ENCODE peak calls at places on chromosomes 3 and 15, in four cellular contexts. H, I, U and O are unnamed samples.

GRCh38 chr3:79886204-79886603 is 118.4 kb upstream of the ROBO1 start:
- DNase-seq in H (no peak), U (no peak), I (no peak), O (no peak)

GRCh38 chr3:177337548-177338331 is 140.5 kb upstream of the TBL1XR1 start:
- DNase-seq in H (peak), U (no peak), I (no peak), O (no peak)

GRCh38 chr3:71728632-71729342 is 3.6 kb upstream of the EIF4E3 start:
- DNase-seq in H (peak), I (no peak), U (peak), O (no peak)

GRCh38 chr3:126034481-126035361 is 49.2 kb downstream of the SLC41A3 start:
- DNase-seq in U (no peak), H (no peak), I (no peak), O (no peak)

GRCh38 chr15:40345867-40346578 is 4.8 kb upstream of the PHGR1 start:
- DNase-seq in H (no peak), I (no peak), U (no peak), O (no peak)

GRCh38 chr15:74613089-74613952 is 2.3 kb upstream of the CLK3 start:
- DNase-seq in I (no peak), U (no peak), H (no peak), O (no peak)

GRCh38 chr3:131008326-131008725 is 18.3 kb downstream of the ASTE1 start:
- DNase-seq in I (no peak), H (no peak), U (no peak), O (no peak)

GRCh38 chr3:154538566-154539360 is 108.8 kb upstream of the GPR149 start:
- DNase-seq in H (no peak), I (no peak), U (no peak), O (no peak)

GRCh38 chr3:148202386-148202785 is 495.3 kb upstream of the AGTR1 start:
- DNase-seq in H (no peak), U (no peak), I (no peak), O (no peak)

DNA sequence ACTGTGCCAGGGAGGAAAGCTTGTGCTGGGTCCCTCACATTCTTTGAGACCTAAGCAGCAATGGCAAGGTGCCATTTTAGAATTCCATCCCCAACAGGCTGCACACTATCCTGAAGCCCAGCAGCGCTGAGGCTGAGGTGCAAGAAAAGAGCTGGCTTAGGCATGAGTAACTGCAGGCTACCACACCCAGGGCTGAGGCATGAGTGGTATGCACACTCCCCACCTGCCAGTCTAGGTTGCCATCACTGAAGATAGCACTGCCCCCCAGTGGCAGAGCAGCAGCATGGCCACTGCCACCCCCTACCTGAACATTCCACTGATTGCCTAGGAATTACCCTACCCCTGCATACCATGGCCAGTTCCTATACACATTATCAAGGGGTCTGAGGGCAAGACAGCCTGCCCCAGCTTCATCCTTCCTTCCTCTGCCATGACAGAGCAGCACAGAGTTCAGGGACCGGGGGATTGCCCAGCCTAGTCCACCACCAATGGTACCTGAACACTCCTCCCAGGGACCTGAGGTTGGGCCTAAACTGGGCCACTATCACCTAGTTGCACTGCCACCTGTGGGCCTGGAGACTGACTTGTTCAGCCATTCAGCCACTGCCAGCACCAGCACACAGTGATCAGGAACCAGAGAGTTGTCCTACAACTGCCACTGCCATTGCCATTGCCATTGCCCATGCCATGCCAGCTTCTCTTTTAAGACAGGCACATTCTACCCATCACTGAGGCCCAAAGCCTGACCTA is 129.8 kb downstream of the SATB1 start:
- DNase-seq in I (peak), H (peak), U (peak), O (peak)
- TF ChIP-seq CTCF in I (peak), H (peak), U (peak), O (peak)

GRCh38 chr3:124034016-124034808 is 42.3 kb upstream of the ROPN1 start:
- DNase-seq in I (peak), U (peak), H (no peak), O (peak)

GRCh38 chr3:124034809-124035152 is 42.9 kb upstream of the ROPN1 start:
- DNase-seq in H (no peak), U (peak), I (no peak), O (no peak)

GRCh38 chr3:124033360-124034015 is 41.6 kb upstream of the ROPN1 start:
- DNase-seq in I (no peak), H (no peak), U (no peak), O (peak)

GRCh38 chr3:124032351-124032880 is 40.5 kb upstream of the ROPN1 start:
- DNase-seq in I (no peak), H (no peak), U (peak), O (no peak)

GRCh38 chr3:124032881-124033359 is 41.0 kb upstream of the ROPN1 start:
- DNase-seq in I (peak), H (peak), U (peak), O (peak)
- TF ChIP-seq CTCF in I (peak), H (peak), U (peak), O (peak)

GRCh38 chr3:14602804-14603644 is 48.5 kb upstream of the CCDC174 start:
- DNase-seq in U (no peak), I (no peak), H (no peak), O (peak)

GRCh38 chr3:14601692-14602005 is 49.9 kb upstream of the CCDC174 start:
- DNase-seq in H (no peak), U (no peak), I (no peak), O (no peak)

GRCh38 chr3:14600075-14600474 is 51.5 kb upstream of the CCDC174 start:
- DNase-seq in H (no peak), I (no peak), U (no peak), O (no peak)

GRCh38 chr3:14600856-14601610 is 50.5 kb upstream of the CCDC174 start:
- DNase-seq in I (no peak), H (no peak), U (no peak), O (no peak)

DNA sequence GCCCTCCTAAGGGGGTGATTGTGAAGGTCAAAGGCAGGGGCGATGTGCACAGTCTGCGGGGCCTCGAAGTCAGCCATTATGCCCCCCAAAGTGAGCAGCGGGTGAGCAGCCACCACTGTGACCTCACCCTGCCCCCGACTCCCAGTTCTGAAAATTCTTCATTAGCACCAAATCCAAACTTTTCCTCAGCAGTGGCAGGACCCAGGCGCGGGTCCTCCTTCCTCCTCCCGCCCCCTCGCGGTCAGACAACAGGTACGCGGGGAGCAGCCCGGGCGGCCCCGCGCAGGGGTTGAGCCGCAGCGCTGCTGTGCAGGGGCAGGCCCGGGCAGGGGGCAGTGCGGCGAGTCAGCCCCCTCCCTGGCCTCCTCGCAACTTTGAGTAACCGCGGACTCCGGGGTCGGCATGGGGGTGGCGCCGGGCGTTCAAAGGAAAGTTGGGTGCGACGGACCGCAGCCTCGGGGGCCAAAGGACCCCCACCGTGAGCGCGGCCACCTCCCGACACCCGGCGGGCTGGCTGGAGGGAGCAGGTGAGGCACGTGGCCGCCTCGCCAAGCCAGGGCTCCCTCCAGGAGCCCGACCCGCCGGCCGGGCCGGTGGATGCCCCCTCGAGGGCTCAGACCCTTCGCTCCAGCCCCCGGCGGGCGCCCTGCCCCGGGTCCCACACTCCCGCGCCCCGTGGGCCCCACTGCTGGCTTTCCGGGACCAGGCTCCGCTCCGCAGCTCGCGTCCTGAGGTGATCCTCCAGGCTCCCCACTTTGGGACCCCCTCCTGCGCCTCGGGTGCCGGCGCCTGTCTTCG is 49.4 kb upstream of the CCDC174 start:
- DNase-seq in I (no peak), U (peak), H (no peak), O (peak)
- TF ChIP-seq CTCF in I (peak), U (no peak), H (no peak), O (peak)

GRCh38 chr15:45451265-45451664 is 71.3 kb downstream of the SLC30A4 start:
- DNase-seq in U (no peak), H (no peak), I (no peak), O (no peak)
- TF ChIP-seq CTCF in U (no peak), H (no peak), I (no peak), O (no peak)

DNA sequence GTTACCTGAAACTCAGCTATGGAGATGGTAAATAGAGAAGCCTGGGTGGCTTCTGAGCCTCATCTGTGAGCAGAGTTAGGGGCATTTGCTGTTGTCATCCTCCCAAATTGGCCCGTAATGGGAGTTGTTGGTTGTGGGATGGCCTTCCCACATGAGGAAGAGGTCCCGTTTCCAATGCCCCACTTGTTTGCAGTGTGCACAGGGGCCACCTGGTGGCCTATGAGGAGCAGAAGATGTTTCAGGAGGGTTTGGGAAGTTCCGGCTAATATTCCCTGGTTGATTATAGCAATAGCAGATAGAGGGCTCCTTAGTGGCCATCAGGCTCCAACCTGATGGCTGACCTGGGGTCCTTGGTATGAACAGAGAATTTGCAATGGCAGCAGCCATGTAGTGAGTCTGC is 1546.5 kb downstream of the OTOL1 start:
- DNase-seq in U (no peak), H (no peak), I (no peak), O (no peak)
- TF ChIP-seq CTCF in U (no peak), H (peak), I (no peak), O (no peak)

GRCh38 chr3:122987231-122987630 is 40.3 kb downstream of the SEMA5B start:
- DNase-seq in H (no peak), U (no peak), I (no peak), O (no peak)
- TF ChIP-seq CTCF in H (no peak), U (no peak), I (no peak), O (no peak)

GRCh38 chr15:49423906-49424520 is 971 bp downstream of the FGF7 start:
- DNase-seq in I (no peak), H (no peak), U (no peak), O (no peak)

GRCh38 chr15:49421991-49422390 is 1.1 kb upstream of the FGF7 start:
- DNase-seq in I (no peak), H (peak), U (peak), O (no peak)

GRCh38 chr15:49424954-49425353 is 1.9 kb downstream of the FGF7 start:
- DNase-seq in H (no peak), I (no peak), U (no peak), O (no peak)

GRCh38 chr15:49418811-49419210 is 4.2 kb upstream of the FGF7 start:
- DNase-seq in U (no peak), I (no peak), H (no peak), O (no peak)

GRCh38 chr15:49423021-49423420 is at the start of gene FGF7:
- DNase-seq in H (no peak), I (no peak), U (no peak), O (no peak)
- TF ChIP-seq CTCF in H (no peak), I (no peak), U (no peak), O (no peak)